ENCODE peak calls at places on chromosomes 5 and 9, in six cellular contexts. U is IMR-90, V is H9, Q is neuronal stem cell, O is H1, K is mesenchymal stem cell. S is an unnamed sample.

GRCh38 chr9:126488881-126489404 is 124.8 kb upstream of the LMX1B start:
- DNase-seq in U (no peak), V (no peak), Q (no peak), O (no peak), K (no peak), S (no peak)

GRCh38 chr5:158289967-158290366 is 431.0 kb upstream of the CLINT1 start:
- DNase-seq in U (no peak), V (no peak), Q (no peak), O (no peak), K (no peak), S (no peak)

GRCh38 chr9:97801180-97801579 is 51.8 kb upstream of the FOXE1 start:
- DNase-seq in U (no peak), V (no peak), Q (no peak), O (no peak), K (no peak), S (no peak)

GRCh38 chr9:116501871-116502270 is 185.2 kb upstream of the TRIM32 start:
- DNase-seq in U (peak; percentile 59), V (no peak), Q (no peak), O (no peak), K (peak; percentile 16), S (peak; percentile 55)

GRCh38 chr5:153900703-153901395 is 137.9 kb downstream of the FAM114A2 start:
- DNase-seq in U (peak; percentile 75), V (no peak), Q (no peak), O (no peak), K (peak; percentile 51), S (no peak)

GRCh38 chr9:126806336-126806735 is 1.5 kb downstream of the ZBTB43 start:
- DNase-seq in U (peak; percentile 15), V (no peak), Q (no peak), O (no peak), K (peak; percentile 46), S (no peak)

GRCh38 chr5:144368556-144368955 is 197.9 kb downstream of the KCTD16 start:
- DNase-seq in U (peak; percentile 62), V (no peak), Q (no peak), O (no peak), K (peak; percentile 34), S (no peak)

GRCh38 chr5:13934125-13934524 is 10.4 kb downstream of the DNAH5 start:
- DNase-seq in U (no peak), V (no peak), Q (no peak), O (no peak), K (no peak), S (no peak)

GRCh38 chr9:86098793-86099694 is at the start of gene GOLM1:
- DNase-seq in U (peak; percentile 60), V (peak; percentile 44), Q (peak; percentile 63), O (peak; percentile 74), K (peak; percentile 70), S (peak; percentile 61)

GRCh38 chr9:72315510-72316287 is 49.3 kb downstream of the ZFAND5 start:
- DNase-seq in U (peak; percentile 16), V (peak; percentile 53), Q (peak; percentile 41), O (no peak), K (peak; percentile 76), S (peak; percentile 49)

GRCh38 chr5:32859211-32859641 is 148.1 kb downstream of the NPR3 start:
- DNase-seq in U (peak; percentile 16), V (no peak), Q (no peak), O (no peak), K (peak; percentile 33), S (no peak)

GRCh38 chr5:2659071-2659470 is 92.4 kb downstream of the IRX2 start:
- DNase-seq in U (no peak), V (no peak), Q (no peak), O (no peak), K (no peak), S (no peak)

GRCh38 chr9:114691046-114691955 is 9.3 kb upstream of the TEX48 start:
- DNase-seq in U (peak; percentile 91), V (no peak), Q (no peak), O (no peak), K (peak; percentile 88), S (no peak)

GRCh38 chr5:78899922-78900362 is 85.2 kb downstream of the ARSB start:
- DNase-seq in U (peak; percentile 67), V (peak; percentile 71), Q (peak; percentile 50), O (peak; percentile 79), K (peak; percentile 61), S (peak; percentile 86)

GRCh38 chr5:173333900-173334685 is 5.9 kb upstream of the STC2 start:
- DNase-seq in U (peak; percentile 80), V (no peak), Q (no peak), O (no peak), K (peak; percentile 37), S (no peak)

GRCh38 chr5:152505442-152506042 is 100.5 kb upstream of the NMUR2 start:
- DNase-seq in U (peak; percentile 27), V (peak; percentile 56), Q (peak; percentile 56), O (peak; percentile 64), K (peak; percentile 47), S (peak; percentile 80)

GRCh38 chr5:81909677-81910076 is 62.1 kb upstream of the ATG10 start:
- DNase-seq in U (no peak), V (no peak), Q (no peak), O (no peak), K (no peak), S (no peak)

GRCh38 chr9:125260564-125260963 is 1.1 kb upstream of the GAPVD1 start:
- DNase-seq in U (peak; percentile 54), V (no peak), Q (no peak), O (no peak), K (no peak), S (no peak)

GRCh38 chr9:125258832-125259534 is 2.6 kb upstream of the GAPVD1 start:
- DNase-seq in U (no peak), V (no peak), Q (no peak), O (no peak), K (no peak), S (no peak)

GRCh38 chr9:125258160-125258559 is 3.5 kb upstream of the GAPVD1 start:
- DNase-seq in U (no peak), V (no peak), Q (no peak), O (no peak), K (no peak), S (no peak)

GRCh38 chr9:125262217-125262991 is 778 bp downstream of the GAPVD1 start:
- DNase-seq in U (no peak), V (no peak), Q (no peak), O (no peak), K (no peak), S (no peak)

DNA sequence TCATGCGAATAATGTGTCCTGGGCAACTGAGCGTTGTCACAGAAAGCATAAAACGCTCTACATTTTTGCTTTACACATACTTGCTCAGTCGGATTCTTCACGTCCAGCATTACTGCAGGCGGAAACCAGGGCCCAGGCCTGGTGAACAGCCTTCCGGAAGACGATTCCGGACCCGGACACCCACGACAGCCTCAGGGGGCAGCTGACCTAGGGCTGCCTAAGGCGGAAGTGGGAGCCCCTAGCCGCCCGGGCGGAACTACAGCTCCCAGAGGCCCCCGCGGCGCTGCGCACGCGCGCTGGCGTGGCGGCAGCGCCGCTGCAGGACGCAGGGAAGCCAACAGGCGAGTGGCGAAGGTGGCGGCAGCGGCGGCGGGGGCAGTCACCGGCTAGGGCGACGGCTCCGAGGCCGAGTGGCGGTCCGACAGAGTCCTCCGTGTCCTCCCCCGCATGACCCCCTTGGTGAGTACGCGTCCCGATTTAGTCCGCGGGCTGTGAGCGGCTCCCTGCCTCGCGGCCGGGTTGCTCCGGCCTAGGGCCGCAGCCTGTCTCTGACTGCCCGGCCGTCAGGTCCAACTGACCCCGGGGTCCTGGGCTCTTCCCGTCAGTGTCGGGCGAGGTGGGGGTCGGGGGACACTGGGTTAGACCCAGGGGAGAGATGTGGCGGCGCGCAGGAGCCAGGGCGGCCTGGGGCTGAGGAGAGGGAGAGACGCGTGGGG is at the start of gene GAPVD1:
- DNase-seq in U (peak; percentile 72), V (peak; percentile 96), Q (peak; percentile 93), O (peak; percentile 94), K (peak; percentile 90), S (peak; percentile 98)
- H3K18ac ChIP-seq in U (peak within 1 kb of the TSS; percentile 66), V (no peak within 1 kb of the TSS), Q (peak within 1 kb of the TSS; percentile 95), O (peak within 1 kb of the TSS; percentile 71), K (peak within 1 kb of the TSS; percentile 29), S (peak within 1 kb of the TSS; percentile 44)

DNA sequence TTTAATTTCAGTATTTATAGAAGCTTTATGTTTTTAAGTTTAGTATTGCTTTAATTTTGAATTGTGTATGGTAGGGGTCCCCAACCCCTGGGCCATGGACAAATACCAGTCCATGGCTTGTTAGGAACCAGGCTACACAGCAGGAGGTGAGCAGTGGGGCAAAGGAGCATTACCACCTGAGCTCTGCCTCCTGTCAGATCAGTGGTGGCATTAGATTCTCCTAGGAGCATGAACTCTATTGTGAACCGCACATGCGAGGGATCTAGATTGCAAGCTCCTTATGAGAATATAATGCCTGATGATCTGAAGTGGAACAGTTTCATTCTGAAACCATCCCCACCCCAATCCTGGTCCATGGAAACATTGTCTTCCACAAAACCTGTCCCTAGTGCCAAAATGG is 1.9 kb downstream of the C5 start:
- DNase-seq in U (no peak), V (no peak), Q (no peak), O (no peak), K (no peak), S (no peak)
- H2BK15ac ChIP-seq in U (no peak overlapping the region), V (no peak overlapping the region), Q (no peak overlapping the region), O (no peak overlapping the region), K (no peak overlapping the region), S (no peak overlapping the region)

GRCh38 chr5:113487779-113488644 is at the start of gene MCC:
- DNase-seq in U (peak; percentile 93), V (peak; percentile 89), Q (peak; percentile 82), O (peak; percentile 92), K (peak; percentile 93), S (peak; percentile 89)
- H3K18ac ChIP-seq in U (peak within 1 kb of the TSS; percentile 86), V (peak within 1 kb of the TSS; percentile 86), Q (peak within 1 kb of the TSS; percentile 92), O (peak within 1 kb of the TSS; percentile 91), K (peak within 1 kb of the TSS; percentile 100), S (no peak within 1 kb of the TSS)

DNA sequence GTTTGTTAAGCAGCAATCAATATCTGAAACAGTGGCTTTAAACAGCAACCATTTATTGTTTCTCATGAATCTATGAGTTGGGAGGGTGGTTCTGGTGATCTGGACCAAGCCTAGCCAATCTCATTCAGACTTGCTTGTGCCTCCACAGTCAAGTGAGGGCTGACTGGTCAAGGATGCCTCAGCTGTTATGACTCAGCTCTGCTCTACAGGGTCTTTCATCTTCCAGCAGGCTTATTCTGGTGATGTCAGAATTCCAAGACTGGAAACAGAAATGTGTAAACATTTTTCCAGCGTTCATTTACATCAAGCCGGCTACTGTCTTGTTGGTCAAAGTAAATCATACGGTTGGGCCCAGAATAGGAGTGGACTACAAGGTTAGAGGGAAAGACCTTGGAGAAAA is 2.5 kb upstream of the PIP5K1B start:
- DNase-seq in U (peak; percentile 11), V (no peak), Q (no peak), O (no peak), K (peak; percentile 72), S (peak; percentile 3)
- H2BK15ac ChIP-seq in U (no peak overlapping the region), V (no peak overlapping the region), Q (no peak overlapping the region), O (no peak overlapping the region), K (no peak overlapping the region), S (no peak overlapping the region)

GRCh38 chr9:105978336-105978735 is 284.0 kb downstream of the TMEM38B start:
- DNase-seq in U (no peak), V (no peak), Q (no peak), O (no peak), K (no peak), S (no peak)

GRCh38 chr9:105976257-105976656 is 281.9 kb downstream of the TMEM38B start:
- DNase-seq in U (no peak), V (no peak), Q (no peak), O (no peak), K (no peak), S (peak; percentile 97)

GRCh38 chr9:105973811-105974407 is 279.6 kb downstream of the TMEM38B start:
- DNase-seq in U (no peak), V (no peak), Q (peak; percentile 36), O (no peak), K (peak; percentile 5), S (peak; percentile 68)

GRCh38 chr9:105979359-105979758 is 285.0 kb downstream of the TMEM38B start:
- DNase-seq in U (no peak), V (no peak), Q (no peak), O (no peak), K (no peak), S (no peak)

GRCh38 chr9:105978822-105979221 is 284.5 kb downstream of the TMEM38B start:
- DNase-seq in U (no peak), V (no peak), Q (no peak), O (no peak), K (no peak), S (no peak)
- H3K18ac ChIP-seq in U (no peak overlapping the region), V (no peak overlapping the region), Q (no peak overlapping the region), O (no peak overlapping the region), K (no peak overlapping the region), S (no peak overlapping the region)

S was measured in mesendoderm.